ENCODE peak calls at places on chromosomes 1 and 21, in six cellular contexts. T is activated CD4-positive, alpha-beta T cell treated with anti-CD3 and anti-CD28 coated beads, Interleukin-2, amount 50 U/mL, for 4 hours; S is aorta; P is M059J; D is cerebellar cortex; Z is pons. A is an unnamed sample.

GRCh38 chr1:6384962-6385672 is 8.4 kb downstream of the ACOT7 start:
- DNase-seq in Z (peak; percentile 93), P (no peak), S (peak; percentile 78), T (no peak), D (no peak), A (peak; percentile 92)

GRCh38 chr21:27134513-27134912 is 167.6 kb upstream of the ADAMTS5 start:
- DNase-seq in T (no peak), Z (peak; percentile 7), D (peak; percentile 77), P (no peak), S (no peak), A (no peak)

GRCh38 chr1:27887215-27888035 is 15.1 kb downstream of the THEMIS2 start:
- DNase-seq in D (no peak), T (no peak), P (no peak), Z (peak; percentile 55), S (no peak), A (peak; percentile 50)

GRCh38 chr1:36285450-36286101 is 20.6 kb upstream of the SH3D21 start:
- DNase-seq in S (no peak), T (peak; percentile 42), D (peak; percentile 92), Z (peak; percentile 93), P (peak; percentile 86), A (peak; percentile 92)

GRCh38 chr1:50829010-50829958 is 130.8 kb downstream of the FAF1 start:
- DNase-seq in S (no peak), P (peak; percentile 50), T (no peak), Z (no peak), D (peak; percentile 32), A (no peak)

GRCh38 chr1:59427155-59427554 is 130.3 kb downstream of the FGGY start:
- DNase-seq in T (no peak), S (no peak), P (peak; percentile 99), D (peak; percentile 58), Z (no peak), A (no peak)

GRCh38 chr1:112712701-112713128 is 2.4 kb downstream of the PPM1J start:
- DNase-seq in S (no peak), D (no peak), T (no peak), P (no peak), Z (no peak), A (no peak)

GRCh38 chr1:197913495-197914276 is 3.5 kb upstream of the LHX9 start:
- DNase-seq in S (no peak), Z (no peak), P (no peak), D (no peak), T (no peak), A (no peak)

GRCh38 chr1:192795913-192796312 is 12.9 kb upstream of the RGS2 start:
- DNase-seq in P (no peak), T (no peak), Z (no peak), D (no peak), S (no peak), A (no peak)

GRCh38 chr21:46199436-46200373 is 15.4 kb upstream of the SPATC1L start:
- DNase-seq in P (no peak), D (no peak), S (no peak), Z (no peak), T (no peak), A (no peak)

GRCh38 chr1:9892563-9893528 is 17.2 kb downstream of the CTNNBIP1 start:
- DNase-seq in P (peak; percentile 97), S (peak; percentile 46), D (no peak), Z (peak; percentile 66), T (no peak), A (no peak)

A was measured in Ammon's horn.